ENCODE peak calls at places on chromosomes 12 and 14, in four cellular contexts. X is right lobe of liver, O is thoracic aorta, N is fibroblast of lung. M is an unnamed sample. For H3K4me1 and H3K9me3, the result is how much of the 10 kb centered on the place peaks cover.

GRCh38 chr14:51369814-51370213 is 129.8 kb downstream of the TMX1 start:
- DNase-seq in N (no peak), X (no peak), O (no peak), M (no peak)

GRCh38 chr14:76352639-76353281 is 23.2 kb upstream of the ESRRB start:
- DNase-seq in O (no peak), N (peak), X (no peak), M (peak)

GRCh38 chr14:68097727-68098126 is 278.1 kb downstream of the RAD51B start:
- DNase-seq in X (no peak), O (no peak), N (no peak), M (no peak)

GRCh38 chr14:63383776-63384367 is 65.1 kb upstream of the GPHB5 start:
- DNase-seq in X (no peak), O (no peak), N (no peak), M (no peak)

GRCh38 chr12:52203126-52203921 is 11.5 kb upstream of the KRT80 start:
- DNase-seq in X (peak), N (peak), O (peak), M (peak)

GRCh38 chr12:111438501-111438900 is 32.8 kb downstream of the SH2B3 start:
- DNase-seq in O (no peak), N (peak), X (no peak), M (no peak)

GRCh38 chr12:120598674-120599463 is 17.7 kb upstream of the POP5 start:
- DNase-seq in O (no peak), N (peak), X (no peak), M (peak)

GRCh38 chr12:125284945-125285344 is 219.7 kb downstream of the AACS start:
- DNase-seq in N (no peak), O (no peak), X (no peak), M (no peak)

GRCh38 chr12:106428379-106428778 is 70.8 kb downstream of the POLR3B start:
- DNase-seq in X (no peak), N (peak), O (no peak), M (no peak)

GRCh38 chr14:69287096-69287991 is 27.4 kb downstream of the GALNT16 start:
- DNase-seq in X (no peak), N (no peak), O (no peak), M (no peak)

GRCh38 chr14:101235042-101235871 is 326.0 kb upstream of the DIO3 start:
- DNase-seq in X (peak), O (no peak), N (peak), M (peak)

GRCh38 chr14:93898731-93899130 is 28.4 kb upstream of the FAM181A start:
- DNase-seq in X (no peak), N (no peak), O (no peak), M (no peak)

GRCh38 chr12:68944296-68945076 is 11.5 kb upstream of the CPM start:
- DNase-seq in N (no peak), O (no peak), X (no peak), M (no peak)

GRCh38 chr14:100410056-100410565 is 87.0 kb downstream of the SLC25A47 start:
- DNase-seq in O (no peak), X (no peak), N (no peak), M (no peak)

GRCh38 chr12:51871918-51872688 is 15.8 kb upstream of the ANKRD33 start:
- DNase-seq in X (peak), N (no peak), O (no peak), M (no peak)

GRCh38 chr14:53695692-53696091 is 260.9 kb downstream of the BMP4 start:
- DNase-seq in X (no peak), N (no peak), O (no peak), M (no peak)

GRCh38 chr12:59626382-59626781 is 30.6 kb downstream of the SLC16A7 start:
- DNase-seq in N (peak), X (no peak), O (no peak), M (no peak)

DNA sequence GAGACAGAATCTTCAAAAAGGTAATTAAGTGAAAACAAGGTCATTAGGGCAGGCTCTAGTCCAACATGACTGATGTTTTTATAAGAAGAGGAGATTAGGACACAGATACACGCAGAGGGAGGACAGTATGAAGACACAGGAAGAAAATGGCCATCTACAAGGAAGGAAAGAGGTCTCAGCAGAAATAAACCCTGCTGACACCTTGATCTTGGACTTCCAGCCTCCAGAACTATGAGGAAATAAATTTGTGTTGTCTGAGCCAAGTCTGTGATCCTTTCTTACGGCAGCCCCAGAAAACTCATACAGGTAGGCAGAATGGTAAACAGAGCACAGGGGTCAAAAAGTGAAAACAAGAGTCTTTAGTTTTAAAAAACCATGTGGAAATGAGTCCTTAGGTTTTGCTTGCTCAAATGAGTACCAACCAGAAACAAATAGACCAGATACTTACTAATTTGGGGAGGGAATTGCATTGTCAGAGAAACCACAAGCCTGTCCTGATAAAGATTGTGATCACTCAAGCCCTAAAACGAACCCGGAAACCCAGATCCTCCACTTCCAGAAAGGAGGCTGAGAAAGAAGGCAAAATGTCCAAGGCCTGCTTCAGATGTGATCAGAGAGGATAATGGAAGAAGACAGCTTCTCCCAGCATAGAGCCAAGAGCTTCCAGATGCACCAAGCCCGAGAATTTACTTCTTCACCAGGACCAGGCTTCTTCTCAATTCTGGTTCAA is 93.9 kb downstream of the DUSP6 start:
- DNase-seq in N (no peak), O (no peak), X (no peak), M (no peak)
- H3K4me1 ChIP-seq in N (under half), O (under half), X (under half), M (under half)

DNA sequence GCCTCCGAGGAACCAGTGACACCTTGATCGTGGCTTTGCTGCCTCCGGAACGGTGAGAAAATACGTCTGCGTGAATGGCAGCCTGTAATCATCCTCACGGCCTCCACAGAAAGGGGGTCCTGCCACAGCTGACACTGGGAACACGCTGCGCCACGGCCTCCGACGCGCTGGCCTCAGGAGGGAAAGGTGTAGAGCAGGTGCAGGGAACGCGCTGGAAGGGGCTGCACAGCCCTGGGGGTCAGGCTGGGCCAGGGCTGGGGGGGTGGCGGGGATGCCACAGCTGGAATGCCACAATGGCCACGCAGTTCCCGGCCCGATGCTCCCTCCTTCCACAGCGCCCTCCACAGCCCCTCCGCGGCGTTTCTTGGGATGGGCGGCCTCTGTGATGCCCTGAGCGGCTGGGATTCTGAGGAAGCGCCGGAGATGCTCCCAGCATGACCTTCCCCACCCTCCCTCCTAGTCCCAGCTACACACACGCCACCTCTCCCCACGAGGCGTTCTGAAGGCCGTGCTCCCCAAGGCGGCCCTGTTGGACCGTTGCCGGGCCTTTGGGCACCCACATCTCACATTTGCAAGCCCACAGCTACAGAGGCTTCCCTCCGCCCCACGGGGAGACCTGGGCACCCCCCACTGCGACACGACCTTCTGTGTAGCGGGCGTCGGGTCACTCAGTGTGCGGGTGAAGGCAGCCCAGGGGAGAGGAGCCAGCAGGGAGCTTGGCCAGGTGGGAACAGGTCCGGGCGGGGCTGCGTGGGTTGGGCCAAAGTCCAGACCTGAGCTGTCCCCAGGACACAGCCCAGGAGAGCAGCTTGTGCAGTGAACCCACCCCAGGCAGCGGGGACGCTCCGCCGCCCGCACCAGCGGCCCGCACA is 31.8 kb upstream of the GALNT9 start:
- DNase-seq in O (no peak), X (peak), N (no peak), M (peak)
- H3K9me3 ChIP-seq in O (under half), X (under half), N (under half), M (under half)

DNA sequence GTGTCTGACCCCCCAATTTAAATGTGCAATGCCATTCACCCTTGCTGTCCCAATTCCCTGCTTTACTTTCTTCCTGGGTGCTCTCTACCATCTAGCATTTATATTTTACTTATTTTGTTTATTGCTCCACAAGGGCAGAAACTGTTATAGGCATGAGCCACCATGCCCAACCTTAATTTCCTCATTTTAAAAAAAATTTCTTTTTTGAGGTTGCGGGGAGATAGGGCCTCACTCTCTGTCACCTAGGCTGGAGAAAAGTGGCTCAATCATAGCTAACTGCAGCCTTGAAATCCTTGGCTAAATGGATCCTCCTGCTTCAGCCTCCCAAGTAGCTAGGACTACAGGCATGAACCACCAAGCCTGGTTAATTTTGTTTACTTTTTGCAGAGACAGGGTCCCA is 13.0 kb downstream of the HPD start:
- DNase-seq in X (no peak), O (no peak), N (no peak), M (no peak)
- H3K4me1 ChIP-seq in X (under half), O (under half), N (under half), M (under half)

GRCh38 chr12:34372003-34372402 is 349.7 kb downstream of the ALG10 start:
- DNase-seq in O (no peak), N (no peak), X (no peak), M (no peak)

GRCh38 chr12:34377243-34378035 is 355.1 kb downstream of the ALG10 start:
- DNase-seq in O (no peak), X (no peak), N (no peak), M (no peak)

GRCh38 chr12:34376133-34376799 is 354.0 kb downstream of the ALG10 start:
- DNase-seq in O (no peak), X (no peak), N (no peak), M (no peak)

GRCh38 chr12:34371050-34371449 is 348.8 kb downstream of the ALG10 start:
- DNase-seq in O (no peak), N (no peak), X (no peak), M (no peak)

GRCh38 chr12:34373926-34374325 is 351.6 kb downstream of the ALG10 start:
- DNase-seq in X (no peak), O (no peak), N (no peak), M (no peak)
- H3K9me3 ChIP-seq in X (under half), O (under half), N (under half), M (under half)

DNA sequence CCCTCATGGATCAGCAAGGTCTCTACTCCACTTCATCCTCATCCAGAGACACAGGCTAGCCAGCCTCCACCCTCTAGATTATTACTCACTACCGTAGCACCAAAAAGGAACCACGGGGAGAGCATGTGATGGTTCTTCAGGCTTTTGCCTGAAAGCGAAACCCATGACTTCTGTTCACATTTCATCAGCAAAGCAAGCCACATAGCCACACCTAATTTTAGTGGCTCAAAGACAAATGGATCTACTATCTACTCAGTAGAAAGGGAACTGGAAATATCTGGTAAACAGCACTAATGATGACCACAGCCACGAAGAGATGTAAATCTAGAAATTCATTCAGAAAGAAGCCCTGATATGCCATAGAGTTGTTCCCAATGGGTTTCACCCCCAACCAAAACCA is 51.4 kb downstream of the VCPKMT start:
- DNase-seq in O (no peak), N (peak), X (no peak), M (no peak)
- H3K4me1 ChIP-seq in O (under half), N (under half), X (under half), M (under half)

M was measured in lower lobe of right lung.